ENCODE peak calls at places on chromosome 11, in ten cellular contexts. R is EL; U is HTR-8/SVneo; T is epithelial cell of esophagus; F is activated T-cell treated with anti-CD3 and anti-CD28 coated beads, Interleukin-2, amount 50 U/mL, for 72 hours; P is activated CD4-positive, CD25-positive, alpha-beta regulatory T cell; C is activated gamma-delta T cell; E is progenitor cell of endocrine pancreas; A is HEK293T; N is DMS153. I is an unnamed sample.
A peak's percentile ranks its signal among the peaks of the same experiment; 100 is the strongest.

GRCh38 chr11:58567889-58568512 is 7.7 kb downstream of the LPXN start:
- DNase-seq in R (peak; percentile 62), U (peak; percentile 32), T (peak; percentile 68), F (peak; percentile 76), P (peak; percentile 47), C (no peak), E (peak; percentile 50), A (peak; percentile 58), N (no peak), I (peak; percentile 22)

GRCh38 chr11:16280256-16280682 is 76.1 kb downstream of the SOX6 start:
- DNase-seq in R (no peak), U (no peak), T (peak; percentile 95), F (no peak), P (no peak), C (no peak), E (no peak), A (no peak), N (peak; percentile 95), I (no peak)

GRCh38 chr11:2271327-2272240 is 1.2 kb upstream of the ASCL2 start:
- DNase-seq in R (no peak), U (no peak), T (no peak), F (no peak), P (no peak), C (no peak), E (no peak), A (no peak), N (no peak), I (no peak)

GRCh38 chr11:34984514-34984913 is 68.1 kb downstream of the PDHX start:
- DNase-seq in R (no peak), U (no peak), T (no peak), F (no peak), P (no peak), C (no peak), E (no peak), A (no peak), N (no peak), I (no peak)

GRCh38 chr11:112715091-112715490 is 246.1 kb upstream of the NCAM1 start:
- DNase-seq in R (no peak), U (no peak), T (no peak), F (no peak), P (no peak), C (no peak), E (no peak), A (no peak), N (no peak), I (no peak)

GRCh38 chr11:61805146-61805545 is 11.7 kb downstream of the FADS1 start:
- DNase-seq in R (no peak), U (no peak), T (no peak), F (no peak), P (no peak), C (no peak), E (no peak), A (no peak), N (no peak), I (no peak)

GRCh38 chr11:8937159-8937558 is 4.4 kb upstream of the C11orf16 start:
- DNase-seq in R (no peak), U (no peak), T (no peak), F (no peak), P (no peak), C (no peak), E (no peak), A (no peak), N (no peak), I (no peak)

GRCh38 chr11:90349741-90350140 is 126.9 kb upstream of the CHORDC1 start:
- DNase-seq in R (no peak), U (no peak), T (no peak), F (no peak), P (no peak), C (no peak), E (no peak), A (no peak), N (no peak), I (no peak)

GRCh38 chr11:2136209-2136951 is 2.8 kb downstream of the IGF2 start:
- DNase-seq in R (no peak), U (no peak), T (no peak), F (no peak), P (no peak), C (no peak), E (no peak), A (no peak), N (no peak), I (no peak)

GRCh38 chr11:95091663-95092062 is 2.0 kb downstream of the ENDOD1 start:
- DNase-seq in R (no peak), U (no peak), T (no peak), F (no peak), P (no peak), C (no peak), E (no peak), A (no peak), N (no peak), I (no peak)

I was measured in hepatic stellate cell.